ENCODE peak calls at places on chromosomes 13 and 19, in nine cellular contexts. G is WERI-Rb-1; J is cardiac fibroblast; C is progenitor cell of endocrine pancreas; S is left ventricle myocardium inferior; N is GM12878; D is psoas muscle; Z is thoracic aorta; E is CD4-positive, alpha-beta T cell. I is an unnamed sample.

GRCh38 chr13:99987180-99988047 is 5.8 kb downstream of the ZIC2 start:
- DNase-seq in G (no peak), J (no peak), C (no peak), S (no peak), N (no peak), D (no peak), Z (no peak), E (no peak), I (no peak)

GRCh38 chr19:30276312-30276884 is 95.8 kb upstream of the ZNF536 start:
- DNase-seq in G (no peak), J (no peak), C (no peak), S (no peak), N (no peak), D (no peak), Z (no peak), E (no peak), I (no peak)

GRCh38 chr13:98478134-98479129 is 98.5 kb downstream of the STK24 start:
- DNase-seq in G (peak; percentile 97), J (no peak), C (no peak), S (no peak), N (peak; percentile 62), D (no peak), Z (no peak), E (no peak), I (no peak)

GRCh38 chr19:30096596-30097370 is 154.7 kb downstream of the URI1 start:
- DNase-seq in G (no peak), J (no peak), C (no peak), S (no peak), N (no peak), D (peak; percentile 36), Z (no peak), E (no peak), I (no peak)

GRCh38 chr13:51913421-51914136 is 51.8 kb downstream of the CCDC70 start:
- DNase-seq in G (no peak), J (no peak), C (no peak), S (no peak), N (no peak), D (no peak), Z (no peak), E (no peak), I (no peak)

GRCh38 chr13:95438297-95438696 is 114.2 kb upstream of the CLDN10 start:
- DNase-seq in G (no peak), J (peak; percentile 72), C (no peak), S (no peak), N (no peak), D (no peak), Z (no peak), E (no peak), I (no peak)

GRCh38 chr13:19713186-19713965 is 69.4 kb downstream of the PSPC1 start:
- DNase-seq in G (no peak), J (peak; percentile 64), C (no peak), S (no peak), N (peak; percentile 13), D (no peak), Z (no peak), E (no peak), I (no peak)

GRCh38 chr19:401836-402535 is 7.0 kb downstream of the C2CD4C start:
- DNase-seq in G (peak; percentile 48), J (no peak), C (peak; percentile 8), S (no peak), N (no peak), D (peak; percentile 47), Z (no peak), E (no peak), I (no peak)

GRCh38 chr19:2793126-2793525 is 7.8 kb downstream of the THOP1 start:
- DNase-seq in G (no peak), J (no peak), C (no peak), S (no peak), N (no peak), D (no peak), Z (no peak), E (no peak), I (no peak)

DNA sequence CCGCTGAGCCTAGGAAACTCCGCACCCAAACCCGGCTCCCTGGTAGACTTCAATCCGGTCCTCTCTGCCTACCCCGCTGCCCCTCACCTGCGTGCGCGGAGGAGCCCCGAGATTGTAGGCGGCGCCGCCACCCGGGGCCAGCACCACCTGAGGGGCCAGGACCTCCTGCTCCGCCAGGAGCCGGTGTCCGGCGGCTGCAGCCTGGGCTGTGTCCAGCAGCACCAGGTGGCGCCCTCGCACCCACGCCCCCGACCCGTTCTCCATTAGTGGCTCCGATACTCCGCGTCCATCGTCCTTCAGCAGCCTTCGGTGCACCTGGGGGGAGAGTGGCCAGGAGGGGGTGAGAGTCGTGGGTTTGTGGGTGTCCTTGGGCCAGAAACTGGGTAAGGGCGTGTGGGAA is 18.5 kb downstream of the MAN2B1 start:
- DNase-seq in G (no peak), J (no peak), C (no peak), S (no peak), N (no peak), D (no peak), Z (no peak), E (no peak), I (no peak)
- TF ChIP-seq CTCF in G (no peak), J (peak; percentile 30), C (no peak), S (peak; percentile 40), N (no peak), D (no peak), Z (no peak), E (no peak), I (no peak)

GRCh38 chr19:18202759-18203407 is 959 bp downstream of the RAB3A start:
- DNase-seq in G (peak; percentile 51), J (peak; percentile 27), C (no peak), S (no peak), N (no peak), D (peak; percentile 65), Z (no peak), E (no peak), I (peak; percentile 34)
- TF ChIP-seq CTCF in G (peak; percentile 40), J (no peak), C (peak; percentile 27), S (peak; percentile 32), N (peak; percentile 48), D (peak; percentile 16), Z (no peak), E (peak; percentile 53), I (no peak)

DNA sequence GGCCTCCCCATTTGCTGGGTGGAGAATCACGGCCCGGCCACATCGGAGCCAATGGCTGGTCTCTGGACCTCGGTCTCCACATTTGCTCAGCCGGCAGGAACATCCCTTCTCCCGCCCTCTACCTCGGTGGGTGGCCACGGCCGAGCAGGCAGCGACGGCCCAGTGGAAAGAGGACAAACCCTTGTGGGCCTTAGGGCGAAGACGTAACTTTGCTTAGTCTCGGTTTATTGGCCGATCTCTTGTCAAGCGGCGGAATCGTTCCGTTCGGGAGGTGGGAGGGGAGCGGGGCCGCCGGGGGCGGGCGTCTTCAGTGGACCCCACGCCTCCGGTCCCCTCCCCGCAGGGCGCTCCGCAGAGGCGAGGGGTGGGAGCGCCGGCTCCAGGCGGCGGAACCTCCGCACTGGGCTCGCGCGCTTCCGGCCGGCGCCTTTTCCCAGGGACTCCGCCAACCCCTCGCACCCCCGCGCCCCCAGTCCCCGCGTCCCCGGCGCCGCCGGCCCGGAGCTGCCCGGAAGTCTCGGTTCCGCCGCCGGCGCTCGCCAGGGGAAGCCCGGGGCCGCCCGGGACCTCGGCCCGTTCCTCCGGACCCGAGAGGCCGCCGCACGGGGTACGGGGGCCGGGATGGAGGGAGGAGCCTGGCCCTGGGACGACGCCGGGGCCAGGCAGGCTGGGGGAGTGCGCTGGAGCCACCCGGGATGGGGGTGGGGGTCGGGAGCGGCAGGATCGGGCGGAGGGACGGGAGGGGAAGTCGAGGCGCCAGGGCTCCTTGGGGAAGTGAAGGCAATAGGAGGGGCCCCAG is at the start of gene ZNF580:
- DNase-seq in G (peak; percentile 68), J (peak; percentile 91), C (peak; percentile 36), S (peak; percentile 71), N (no peak), D (peak; percentile 86), Z (no peak), E (no peak), I (peak; percentile 63)
- TF ChIP-seq CTCF in G (no peak), J (no peak), C (no peak), S (no peak), N (no peak), D (no peak), Z (no peak), E (no peak), I (no peak)

DNA sequence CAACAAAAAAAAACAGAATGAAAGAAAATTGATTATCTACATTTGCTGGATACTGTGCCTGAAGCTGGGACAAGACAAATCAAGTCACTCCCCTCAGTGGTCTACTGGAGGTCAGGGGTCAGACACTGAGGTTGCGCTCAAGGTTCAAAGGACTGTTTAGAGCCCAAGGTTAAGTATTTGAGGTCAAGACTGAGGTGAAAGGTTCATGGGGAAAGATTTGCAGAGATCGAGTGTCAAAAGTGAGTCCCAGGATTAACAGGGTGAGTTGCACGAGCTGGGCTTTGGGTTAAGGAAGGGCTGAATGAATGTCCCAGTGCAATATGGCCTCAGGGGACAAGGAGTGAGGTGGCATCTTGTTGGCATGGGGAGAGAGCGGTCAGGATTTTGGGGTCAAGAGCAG is 3.4 kb upstream of the TOMM40 start:
- DNase-seq in G (no peak), J (no peak), C (no peak), S (no peak), N (no peak), D (no peak), Z (no peak), E (no peak), I (no peak)
- TF ChIP-seq CTCF in G (no peak), J (no peak), C (no peak), S (no peak), N (no peak), D (no peak), Z (no peak), E (no peak), I (no peak)

GRCh38 chr19:34471906-34472305 is 9.7 kb upstream of the WTIP start:
- DNase-seq in G (no peak), J (no peak), C (no peak), S (no peak), N (no peak), D (no peak), Z (no peak), E (no peak), I (no peak)

DNA sequence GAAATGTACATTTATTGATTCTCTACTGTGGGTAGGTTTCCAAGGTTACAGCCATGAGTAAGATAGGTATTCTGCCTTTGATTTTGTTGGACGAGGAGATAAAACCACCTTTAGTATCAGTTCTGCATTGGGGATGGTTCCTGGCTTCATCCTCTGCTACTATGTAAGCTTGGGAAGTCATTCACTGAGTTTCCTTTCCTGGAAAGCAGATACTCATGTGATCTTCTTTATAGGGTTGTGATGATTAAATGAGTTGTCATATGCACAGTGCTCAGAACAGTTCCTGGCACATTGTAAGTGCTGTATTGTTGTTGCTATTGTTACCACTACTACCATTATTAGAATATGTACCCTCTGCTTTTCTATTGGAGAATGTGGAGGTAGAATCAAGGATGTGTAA is 13.2 kb upstream of the WTIP start:
- DNase-seq in G (no peak), J (no peak), C (no peak), S (no peak), N (no peak), D (no peak), Z (no peak), E (no peak), I (no peak)
- TF ChIP-seq CTCF in G (no peak), J (no peak), C (no peak), S (no peak), N (no peak), D (no peak), Z (no peak), E (no peak), I (no peak)

GRCh38 chr19:15260939-15261338 is 28.7 kb upstream of the EPHX3 start:
- DNase-seq in G (no peak), J (peak; percentile 32), C (no peak), S (no peak), N (no peak), D (no peak), Z (no peak), E (no peak), I (no peak)
- TF ChIP-seq CTCF in G (peak; percentile 32), J (peak; percentile 21), C (peak; percentile 39), S (peak; percentile 22), N (no peak), D (peak; percentile 15), Z (peak; percentile 18), E (no peak), I (no peak)

GRCh38 chr19:54817670-54818536 is 1.6 kb downstream of the KIR3DL1 start:
- DNase-seq in G (no peak), J (no peak), C (no peak), S (no peak), N (no peak), D (no peak), Z (no peak), E (no peak), I (no peak)
- TF ChIP-seq CTCF in G (no peak), J (no peak), C (no peak), S (no peak), N (no peak), D (no peak), Z (no peak), E (no peak), I (no peak)